ENCODE peak calls at places on chromosomes 12 and 14, in seven cellular contexts. V is CD8-positive, alpha-beta memory T cell; Q is colonic mucosa; T is fibroblast of lung; D is neuronal stem cell; L is HCT116; S is endodermal cell. I is an unnamed sample.

GRCh38 chr12:18242380-18243089 is 18.8 kb upstream of the PIK3C2G start:
- DNase-seq in T (no peak), S (no peak), V (no peak), L (no peak), Q (peak; percentile 39), D (no peak), I (no peak)

GRCh38 chr12:97960741-97961608 is 498.4 kb downstream of the RMST start:
- DNase-seq in Q (peak; percentile 21), T (peak; percentile 2), V (no peak), S (peak; percentile 89), D (peak; percentile 36), L (peak; percentile 8), I (peak; percentile 7)

GRCh38 chr14:38721822-38722431 is 381.1 kb downstream of the SEC23A start:
- DNase-seq in Q (peak; percentile 86), S (peak; percentile 93), L (peak; percentile 40), V (no peak), D (peak; percentile 47), T (peak; percentile 34), I (no peak)

GRCh38 chr12:2240984-2241383 is 188.2 kb downstream of the CACNA1C start:
- DNase-seq in S (no peak), D (no peak), L (no peak), Q (no peak), V (no peak), T (no peak), I (no peak)

GRCh38 chr14:50971122-50971781 is 27.0 kb upstream of the PYGL start:
- DNase-seq in T (no peak), S (no peak), V (no peak), Q (no peak), D (no peak), L (no peak), I (no peak)

GRCh38 chr14:105348945-105349699 is 34.6 kb downstream of the PACS2 start:
- DNase-seq in L (no peak), V (no peak), T (no peak), Q (no peak), S (no peak), D (no peak), I (no peak)

GRCh38 chr12:67681145-67681778 is 32.7 kb downstream of the DYRK2 start:
- DNase-seq in S (no peak), L (no peak), V (no peak), Q (no peak), T (peak; percentile 97), D (no peak), I (no peak)

GRCh38 chr12:107320929-107321618 is 227.7 kb upstream of the CRY1 start:
- DNase-seq in V (peak; percentile 82), S (peak; percentile 86), D (no peak), L (no peak), Q (no peak), T (peak; percentile 61), I (peak; percentile 82)

GRCh38 chr14:75340921-75341320 is 62.3 kb downstream of the FOS start:
- DNase-seq in T (no peak), L (no peak), D (no peak), Q (peak; percentile 65), S (no peak), V (no peak), I (no peak)

GRCh38 chr12:39632670-39633069 is 13.1 kb upstream of the ABCD2 start:
- DNase-seq in Q (no peak), S (no peak), V (no peak), L (no peak), T (no peak), D (no peak), I (no peak)

GRCh38 chr14:62081012-62081612 is 318.9 kb downstream of the SNAPC1 start:
- DNase-seq in S (no peak), D (no peak), Q (no peak), T (no peak), L (no peak), V (no peak), I (no peak)

GRCh38 chr12:49296034-49296835 is 1.3 kb downstream of the PRPH start:
- DNase-seq in Q (peak; percentile 73), V (peak; percentile 70), S (peak; percentile 94), T (no peak), L (no peak), D (no peak), I (peak; percentile 63)

GRCh38 chr12:46945591-46945990 is 119.8 kb upstream of the SLC38A4 start:
- DNase-seq in T (no peak), L (no peak), V (no peak), D (no peak), Q (no peak), S (no peak), I (no peak)

GRCh38 chr14:39988939-39989338 is 556.7 kb upstream of the FBXO33 start:
- DNase-seq in L (peak; percentile 43), S (no peak), Q (no peak), D (peak; percentile 27), T (peak; percentile 55), V (no peak), I (no peak)

GRCh38 chr12:111094157-111094772 is 173.9 kb upstream of the MYL2 start:
- DNase-seq in T (no peak), V (no peak), L (no peak), S (no peak), D (no peak), Q (no peak), I (no peak)

GRCh38 chr12:92400006-92400405 is 254.4 kb upstream of the BTG1 start:
- DNase-seq in V (no peak), D (no peak), T (no peak), L (no peak), Q (no peak), S (no peak), I (no peak)

GRCh38 chr12:42689699-42690098 is 100.2 kb upstream of the PRICKLE1 start:
- DNase-seq in V (no peak), L (no peak), S (no peak), D (no peak), Q (no peak), T (no peak), I (no peak)

GRCh38 chr14:103122578-103123127 is 608 bp upstream of the TNFAIP2 start:
- DNase-seq in Q (no peak), S (peak; percentile 90), L (no peak), D (no peak), T (peak; percentile 39), V (no peak), I (no peak)

GRCh38 chr12:6167327-6168280 is 32.6 kb upstream of the CD9 start:
- DNase-seq in Q (peak; percentile 36), L (peak; percentile 82), V (peak; percentile 60), D (no peak), T (peak; percentile 98), S (no peak), I (no peak)

GRCh38 chr14:106822905-106823304 is 1296.5 kb downstream of the TMEM121 start:
- DNase-seq in S (no peak), L (no peak), V (no peak), D (no peak), Q (no peak), T (no peak), I (no peak)

GRCh38 chr14:60294670-60295069 is 45.6 kb downstream of the PPM1A start:
- DNase-seq in D (no peak), V (no peak), T (no peak), L (no peak), Q (no peak), S (no peak), I (no peak)
- H3K27ac ChIP-seq in D (no peak overlapping the region), V (no peak overlapping the region), T (no peak overlapping the region), L (no peak overlapping the region), Q (no peak overlapping the region), S (no peak overlapping the region), I (no peak overlapping the region)

GRCh38 chr14:73494593-73494992 is 3.9 kb downstream of the RIOX1 start:
- DNase-seq in L (no peak), Q (no peak), T (no peak), D (no peak), S (no peak), V (no peak), I (no peak)

GRCh38 chr14:73491256-73491976 is 683 bp downstream of the RIOX1 start:
- DNase-seq in V (peak; percentile 80), S (peak; percentile 85), Q (peak; percentile 80), L (no peak), D (peak; percentile 46), T (peak; percentile 80), I (peak; percentile 69)

GRCh38 chr14:73489481-73490175 is 1.1 kb upstream of the RIOX1 start:
- DNase-seq in T (no peak), S (no peak), D (no peak), L (no peak), V (no peak), Q (no peak), I (no peak)

GRCh38 chr14:73492661-73493060 is 1.9 kb downstream of the RIOX1 start:
- DNase-seq in S (no peak), V (no peak), D (no peak), T (no peak), L (no peak), Q (no peak), I (no peak)

DNA sequence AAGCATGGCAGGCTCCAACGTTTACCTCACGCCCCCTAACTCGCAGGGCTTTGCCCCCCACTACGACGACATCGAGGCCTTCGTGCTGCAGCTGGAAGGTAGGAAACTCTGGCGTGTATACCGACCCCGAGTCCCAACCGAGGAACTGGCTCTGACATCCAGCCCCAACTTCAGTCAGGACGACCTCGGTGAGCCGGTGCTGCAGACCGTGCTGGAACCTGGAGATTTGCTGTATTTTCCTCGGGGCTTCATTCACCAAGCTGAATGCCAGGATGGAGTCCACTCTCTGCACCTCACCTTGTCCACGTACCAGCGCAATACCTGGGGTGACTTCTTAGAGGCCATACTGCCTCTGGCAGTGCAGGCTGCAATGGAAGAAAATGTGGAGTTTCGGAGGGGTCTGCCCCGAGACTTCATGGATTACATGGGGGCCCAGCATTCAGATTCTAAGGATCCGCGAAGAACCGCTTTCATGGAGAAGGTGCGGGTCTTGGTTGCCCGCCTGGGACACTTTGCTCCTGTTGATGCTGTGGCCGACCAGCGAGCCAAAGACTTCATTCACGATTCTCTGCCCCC is 1.3 kb downstream of the RIOX1 start:
- DNase-seq in L (no peak), S (no peak), T (no peak), D (no peak), V (no peak), Q (no peak), I (no peak)
- H3K4me3 ChIP-seq in L (no peak overlapping the region), S (peak overlapping the region; percentile 78), T (peak overlapping the region; percentile 39), D (peak overlapping the region; percentile 89), V (peak overlapping the region; percentile 85), Q (peak overlapping the region; percentile 71), I (peak overlapping the region; percentile 63)

DNA sequence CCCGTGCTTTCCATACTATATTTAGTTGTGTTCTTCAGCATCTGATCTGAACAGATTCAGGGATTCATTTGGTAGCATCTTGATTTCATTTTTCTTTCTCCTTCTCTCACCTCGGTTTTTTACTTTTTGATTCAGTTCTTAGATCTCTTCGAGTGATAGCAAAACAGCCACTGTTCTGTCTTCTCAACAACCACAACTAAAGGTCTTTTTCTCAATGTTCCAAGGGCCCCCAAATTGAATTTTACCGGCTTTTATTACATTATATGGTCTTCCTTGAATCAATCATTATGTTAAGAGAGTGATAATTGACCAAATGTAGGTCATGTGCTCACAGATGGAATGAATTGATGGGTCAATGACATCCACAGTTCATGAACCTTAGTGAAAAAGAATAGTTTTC is 164.5 kb upstream of the LMNTD1 start:
- DNase-seq in S (no peak), L (no peak), Q (no peak), T (no peak), D (no peak), V (no peak), I (no peak)
- H3K4me1 ChIP-seq in S (no peaks in the 10 kb centered on the region), L (no peaks in the 10 kb centered on the region), Q (no peaks in the 10 kb centered on the region), T (peaks cover 4% of the 10 kb centered on the region), D (no peaks in the 10 kb centered on the region), V (no peaks in the 10 kb centered on the region), I (no peaks in the 10 kb centered on the region)

DNA sequence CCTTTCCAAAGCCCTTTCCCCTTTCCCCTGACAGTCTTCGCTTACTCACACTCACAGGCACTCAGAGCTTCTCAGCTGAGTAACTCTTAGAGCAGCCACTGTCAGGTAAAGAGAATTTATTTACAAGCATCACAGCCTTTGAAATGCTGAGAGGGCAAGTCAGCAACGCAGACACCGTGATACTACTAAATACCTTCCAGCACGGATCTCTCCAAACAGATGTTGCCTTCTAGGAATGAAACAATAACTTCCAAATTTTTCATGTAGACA is 167.8 kb downstream of the FOXN3 start:
- DNase-seq in V (no peak), D (no peak), L (no peak), Q (no peak), T (peak; percentile 19), S (no peak), I (no peak)
- H3K27ac ChIP-seq in V (no peak overlapping the region), D (no peak overlapping the region), L (no peak overlapping the region), Q (no peak overlapping the region), T (no peak overlapping the region), S (no peak overlapping the region), I (no peak overlapping the region)

I was measured in CD4-positive, alpha-beta memory T cell.